ENCODE peak calls at places on chromosomes 2 and 18, in four cellular contexts. X, O, J and A are unnamed samples.

GRCh38 chr18:34744569-34744968 is 34.5 kb downstream of the DTNA start:
- DNase-seq in X (no peak), O (no peak), J (no peak), A (no peak)

GRCh38 chr18:79678665-79679551 is 695 bp upstream of the CTDP1 start:
- DNase-seq in X (peak), O (peak), J (peak), A (peak)

GRCh38 chr2:46379213-46380037 is 82.2 kb downstream of the EPAS1 start:
- DNase-seq in X (no peak), O (no peak), J (no peak), A (no peak)

GRCh38 chr18:44437603-44438002 is 243.1 kb upstream of the SETBP1 start:
- DNase-seq in X (no peak), O (no peak), J (no peak), A (no peak)

GRCh38 chr2:136128905-136129304 is 11.0 kb upstream of the CXCR4 start:
- DNase-seq in X (no peak), O (peak), J (no peak), A (no peak)

GRCh38 chr2:10043256-10043905 is at the start of gene KLF11:
- DNase-seq in X (peak), O (peak), J (peak), A (peak)

GRCh38 chr2:68196120-68196716 is 38.5 kb downstream of the PNO1 start:
- DNase-seq in X (no peak), O (peak), J (no peak), A (no peak)

GRCh38 chr2:175619179-175619578 is 382.9 kb downstream of the LNPK start:
- DNase-seq in X (no peak), O (no peak), J (no peak), A (no peak)

GRCh38 chr18:38539373-38539772 is 973.8 kb upstream of the CELF4 start:
- DNase-seq in X (no peak), O (no peak), J (no peak), A (no peak)

GRCh38 chr2:229695971-229696370 is 18.4 kb downstream of the DNER start:
- DNase-seq in X (no peak), O (no peak), J (no peak), A (no peak)

GRCh38 chr2:33835926-33836325 is 236.8 kb upstream of the FAM98A start:
- DNase-seq in X (no peak), O (no peak), J (no peak), A (no peak)

GRCh38 chr2:220076734-220077133 is 449.3 kb downstream of the SLC4A3 start:
- DNase-seq in X (peak), O (no peak), J (no peak), A (peak)

GRCh38 chr2:64260817-64261216 is 116.6 kb upstream of the PELI1 start:
- DNase-seq in X (no peak), O (no peak), J (no peak), A (peak)

GRCh38 chr2:46984642-46985476 is 69.3 kb upstream of the MCFD2 start:
- DNase-seq in X (peak), O (no peak), J (no peak), A (peak)

GRCh38 chr2:170806548-170806947 is 10.1 kb upstream of the GAD1 start:
- DNase-seq in X (no peak), O (no peak), J (no peak), A (no peak)

GRCh38 chr2:112121682-112122254 is 16.4 kb upstream of the FBLN7 start:
- DNase-seq in X (no peak), O (peak), J (no peak), A (peak)

GRCh38 chr2:138059967-138060635 is 95.8 kb downstream of the HNMT start:
- DNase-seq in X (no peak), O (peak), J (no peak), A (peak)

GRCh38 chr2:233487748-233488345 is 78.7 kb downstream of the USP40 start:
- DNase-seq in X (no peak), O (no peak), J (no peak), A (no peak)
- H3K4me3 ChIP-seq in X (no peak), O (no peak), J (no peak), A (no peak)

DNA sequence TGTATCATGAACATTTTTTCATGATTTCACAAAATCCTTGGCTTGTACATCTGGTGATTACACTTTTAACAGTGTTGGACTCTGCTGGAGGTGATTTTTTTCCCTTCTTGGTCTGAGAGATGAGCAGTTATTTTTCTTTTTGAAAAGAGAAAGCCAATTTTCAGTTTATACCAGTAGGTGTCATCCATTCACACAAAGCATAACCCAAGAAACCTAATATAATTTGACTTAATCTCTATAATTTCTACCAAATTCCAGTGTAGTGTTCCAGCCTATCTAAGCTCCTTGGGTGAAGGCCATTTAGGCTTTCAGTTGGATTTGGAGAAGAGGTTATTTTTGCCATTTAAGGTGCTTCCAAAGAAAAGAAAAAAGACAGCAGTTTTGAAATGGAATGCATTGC is 7.7 kb upstream of the ICOS start:
- DNase-seq in X (no peak), O (no peak), J (no peak), A (no peak)
- TF ChIP-seq CTCF in X (no peak), O (peak), J (no peak), A (no peak)

GRCh38 chr2:69770193-69770702 is 28.3 kb downstream of the ANXA4 start:
- DNase-seq in X (no peak), O (peak), J (peak), A (no peak)
- H3K27ac ChIP-seq in X (peak), O (no peak), J (peak), A (peak)

DNA sequence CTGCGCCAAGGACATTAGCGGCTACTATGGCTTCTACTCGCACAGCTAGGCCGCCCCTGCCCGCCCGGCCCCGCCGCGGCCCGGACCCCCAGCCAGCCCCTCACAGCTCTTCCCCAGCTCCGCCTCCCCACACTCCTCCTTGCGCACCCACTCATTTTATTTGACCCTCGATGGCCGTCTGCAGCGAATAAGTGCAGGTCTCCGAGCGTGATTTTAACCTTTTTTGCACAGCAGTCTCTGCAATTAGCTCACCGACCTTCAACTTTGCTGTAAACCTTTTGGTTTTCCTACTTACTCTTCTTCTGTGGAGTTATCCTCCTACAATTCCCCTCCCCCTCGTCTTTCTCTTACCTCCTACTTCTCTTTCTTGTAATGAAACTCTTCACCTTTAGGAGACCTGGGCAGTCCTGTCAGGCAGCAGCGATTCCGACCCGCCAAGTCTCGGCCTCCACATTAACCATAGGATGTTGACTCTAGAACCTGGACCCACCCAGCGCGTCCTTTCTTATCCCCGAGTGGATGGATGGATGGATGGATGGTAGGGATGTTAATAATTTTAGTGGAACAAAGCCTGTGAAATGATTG is 8.2 kb downstream of the TBR1 start:
- DNase-seq in X (no peak), O (no peak), J (no peak), A (no peak)
- H3K4me3 ChIP-seq in X (peak), O (no peak), J (peak), A (no peak)

DNA sequence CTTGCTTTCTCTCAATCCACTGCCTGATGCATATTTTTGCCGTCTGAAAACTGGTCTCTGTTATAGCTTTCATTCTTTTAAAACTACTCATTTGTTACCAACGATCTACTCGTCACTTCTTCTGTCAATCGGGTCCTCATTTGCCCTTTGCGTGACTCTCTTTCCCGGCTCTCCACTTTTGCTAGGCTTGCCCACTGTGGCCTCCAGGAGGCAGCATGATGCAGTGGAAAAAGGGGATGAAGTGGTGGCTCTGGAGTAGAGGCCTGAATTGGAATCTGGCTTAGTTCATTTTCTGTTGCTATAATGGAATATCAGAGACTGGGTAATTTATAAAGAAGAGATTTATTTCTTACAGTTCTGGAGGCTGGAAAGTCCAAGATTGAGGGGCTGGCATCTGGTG is 15.2 kb downstream of the GDF7 start:
- DNase-seq in X (no peak), O (peak), J (peak), A (no peak)
- TF ChIP-seq CTCF in X (no peak), O (peak), J (peak), A (peak)